ENCODE peak calls at places on chromosomes 11 and 22, in ten cellular contexts. D is NCI-H510A; M is activated CD4-positive, CD25-positive, alpha-beta regulatory T cell; C is activated T-helper 9 cell treated with anti-CD3 and anti-CD28 coated beads, Interleukin-2, amount 50 U/mL, for 16 hours; A is GM03348; S is ovary; F is NCI-H2029 treated with DMSO at 0.1 percent for 48 hours; U is MCF 10A; J is fibroblast of pulmonary artery; V is left ventricle myocardium inferior. O is an unnamed sample.

GRCh38 chr11:72005347-72006260 is 6.9 kb downstream of the IL18BP start:
- DNase-seq in M (no peak), S (no peak), V (no peak), D (peak), C (no peak), A (no peak), F (peak), J (no peak), U (no peak), O (peak)

GRCh38 chr11:457071-457760 is 7.1 kb downstream of the PTDSS2 start:
- DNase-seq in V (no peak), S (no peak), J (no peak), A (no peak), C (no peak), U (no peak), F (no peak), D (no peak), M (no peak), O (no peak)

GRCh38 chr22:47552541-47553205 is 790.2 kb downstream of the TBC1D22A start:
- DNase-seq in S (no peak), M (no peak), U (no peak), V (no peak), C (no peak), A (no peak), F (no peak), D (no peak), J (no peak), O (no peak)

GRCh38 chr11:27977031-27977430 is 130.9 kb downstream of the KIF18A start:
- DNase-seq in S (no peak), M (no peak), D (no peak), F (no peak), V (no peak), C (no peak), A (peak), J (no peak), U (peak), O (peak)

GRCh38 chr11:94664336-94664735 is 97.2 kb downstream of the PIWIL4 start:
- DNase-seq in A (no peak), J (no peak), M (no peak), F (no peak), U (peak), D (no peak), V (no peak), C (no peak), S (no peak), O (peak)

GRCh38 chr22:48431536-48432315 is 1395.9 kb downstream of the BRD1 start:
- DNase-seq in V (no peak), A (no peak), J (no peak), D (no peak), M (no peak), C (no peak), F (no peak), U (no peak), S (peak), O (no peak)

GRCh38 chr11:59197990-59198389 is 14.7 kb downstream of the MPEG1 start:
- DNase-seq in U (no peak), F (peak), J (peak), A (peak), C (no peak), S (peak), V (peak), M (no peak), D (no peak), O (no peak)

GRCh38 chr11:12677131-12677530 is 2.9 kb downstream of the TEAD1 start:
- DNase-seq in V (no peak), A (no peak), M (no peak), C (no peak), F (peak), S (peak), J (no peak), U (peak), D (no peak), O (no peak)

GRCh38 chr11:128105511-128105910 is 481.8 kb downstream of the ETS1 start:
- DNase-seq in S (no peak), A (no peak), D (no peak), M (no peak), C (no peak), J (no peak), F (no peak), V (no peak), U (no peak), O (no peak)

GRCh38 chr11:83002047-83002446 is 69.7 kb downstream of the RAB30 start:
- DNase-seq in F (no peak), D (no peak), M (no peak), C (no peak), S (no peak), A (no peak), V (no peak), J (peak), U (peak), O (no peak)